ENCODE peak calls at places on chromosomes 11 and 22, in five cellular contexts. D, P, X, N and C are unnamed samples.

GRCh38 chr22:23722168-23722567 is 28.7 kb downstream of the ZNF70 start:
- DNase-seq in D (no peak), P (no peak), X (no peak), N (no peak), C (no peak)

GRCh38 chr11:2987881-2988280 is 4.2 kb downstream of the NAP1L4 start:
- DNase-seq in D (no peak), P (no peak), X (no peak), N (no peak), C (no peak)

GRCh38 chr11:13304655-13305340 is 27.2 kb downstream of the BMAL1 start:
- DNase-seq in D (no peak), P (no peak), X (no peak), N (no peak), C (no peak)

GRCh38 chr11:8794677-8795103 is 112.1 kb downstream of the RPL27A start:
- DNase-seq in D (no peak), P (no peak), X (peak), N (no peak), C (no peak)

GRCh38 chr22:41875531-41876242 is 39.2 kb downstream of the SHISA8 start:
- DNase-seq in D (no peak), P (no peak), X (no peak), N (no peak), C (no peak)

GRCh38 chr22:32218470-32218869 is 13.6 kb upstream of the RFPL2 start:
- DNase-seq in D (no peak), P (no peak), X (no peak), N (no peak), C (peak)

GRCh38 chr11:65078151-65078550 is 5.7 kb downstream of the CDCA5 start:
- DNase-seq in D (no peak), P (peak), X (peak), N (no peak), C (peak)

GRCh38 chr11:69654660-69655478 is 13.9 kb downstream of the CCND1 start:
- DNase-seq in D (no peak), P (peak), X (peak), N (no peak), C (no peak)

GRCh38 chr11:70710192-70710965 is 312.1 kb downstream of the CTTN start:
- DNase-seq in D (no peak), P (no peak), X (no peak), N (no peak), C (no peak)

GRCh38 chr22:50486561-50487289 is at the start of gene MIOX:
- DNase-seq in D (no peak), P (no peak), X (no peak), N (no peak), C (peak)

GRCh38 chr11:71120346-71120963 is 131.9 kb downstream of the SHANK2 start:
- DNase-seq in D (peak), P (peak), X (peak), N (peak), C (peak)

GRCh38 chr22:24506802-24507438 is 11.8 kb downstream of the UPB1 start:
- DNase-seq in D (no peak), P (peak), X (peak), N (no peak), C (no peak)

GRCh38 chr11:100709233-100709999 is 22.3 kb downstream of the ARHGAP42 start:
- DNase-seq in D (no peak), P (peak), X (no peak), N (no peak), C (no peak)

GRCh38 chr11:118434553-118435232 is 1.6 kb upstream of the KMT2A start:
- DNase-seq in D (peak), P (peak), X (peak), N (no peak), C (no peak)

GRCh38 chr22:46576556-46577351 is 39.3 kb upstream of the CELSR1 start:
- DNase-seq in D (peak), P (peak), X (peak), N (no peak), C (no peak)

GRCh38 chr11:22304337-22304961 is 33.7 kb upstream of the SLC17A6 start:
- DNase-seq in D (no peak), P (peak), X (no peak), N (no peak), C (peak)

GRCh38 chr11:45751430-45751829 is 53.5 kb upstream of the SLC35C1 start:
- DNase-seq in D (peak), P (no peak), X (peak), N (no peak), C (no peak)

GRCh38 chr11:95767498-95767897 is 22.1 kb downstream of the FAM76B start:
- DNase-seq in D (no peak), P (peak), X (no peak), N (no peak), C (no peak)

GRCh38 chr11:103887001-103887680 is 149.3 kb upstream of the DDI1 start:
- DNase-seq in D (no peak), P (no peak), X (no peak), N (no peak), C (no peak)
- H2AFZ ChIP-seq in D (peak), P (no peak), X (no peak), N (no peak), C (no peak)

DNA sequence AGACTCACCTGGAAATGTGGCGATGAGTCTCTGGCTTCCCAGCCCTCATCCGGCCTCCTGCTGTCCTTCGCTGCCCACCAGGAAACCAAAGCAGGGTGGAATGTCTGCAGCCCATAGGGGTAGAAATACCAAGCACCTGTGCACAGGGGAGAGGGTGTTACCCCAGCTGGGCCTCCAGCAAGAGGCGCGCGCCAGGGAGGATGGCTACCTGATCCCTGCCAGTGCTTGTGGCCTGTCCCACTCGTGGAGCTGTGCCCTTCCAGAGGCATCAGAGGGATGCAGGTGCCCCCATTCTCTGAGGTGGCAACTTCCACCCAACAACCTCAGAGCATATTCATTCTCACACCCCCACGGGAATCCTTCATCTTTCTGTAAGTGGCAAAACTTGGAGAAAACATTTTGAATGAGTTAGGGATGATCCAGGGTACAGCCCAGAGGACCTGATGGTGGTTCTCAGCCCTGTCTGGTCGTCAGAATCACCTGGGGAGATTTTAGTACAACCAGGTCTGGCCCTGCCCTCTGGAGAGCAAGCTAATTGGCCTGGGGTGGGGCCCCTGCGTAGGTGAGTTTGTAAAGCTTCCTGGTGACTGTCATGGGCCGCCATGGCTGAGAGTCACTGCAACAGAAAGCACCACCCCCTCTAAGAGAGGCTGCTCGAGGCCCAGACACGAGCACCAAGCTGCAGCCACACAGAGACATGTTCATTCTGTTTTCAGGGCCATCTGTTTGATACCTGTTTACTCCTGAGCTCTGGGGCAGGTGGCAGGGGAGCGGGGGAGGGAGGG is 9.9 kb downstream of the SUN2 start:
- DNase-seq in D (no peak), P (no peak), X (no peak), N (no peak), C (no peak)
- H2BK12ac ChIP-seq in D (no peak), P (no peak), X (no peak), N (no peak), C (no peak)

DNA sequence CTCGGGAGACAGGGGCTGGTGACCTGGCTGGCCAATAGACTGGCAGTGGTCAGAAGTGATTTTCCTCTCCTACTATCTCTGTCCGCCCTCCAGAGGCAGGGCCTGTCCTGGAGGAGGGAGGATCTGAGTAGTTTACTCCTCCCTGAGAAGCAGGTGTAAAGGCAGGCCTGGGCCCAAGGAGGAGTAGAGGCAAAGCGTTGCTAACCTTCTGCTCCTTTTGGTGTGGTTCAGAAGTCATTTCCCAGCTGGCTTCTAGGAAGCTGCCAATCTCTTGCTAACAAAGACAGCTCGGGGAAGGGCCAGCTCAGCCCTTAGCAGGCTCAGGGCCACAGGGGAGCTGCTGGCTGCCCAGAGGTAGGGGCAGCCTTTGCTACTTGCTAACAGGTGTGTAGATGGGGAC is 151.1 kb upstream of the NECTIN1 start:
- DNase-seq in D (no peak), P (no peak), X (peak), N (no peak), C (no peak)
- H2AFZ ChIP-seq in D (no peak), P (no peak), X (no peak), N (peak), C (no peak)

GRCh38 chr11:104130161-104130560 is 33.8 kb downstream of the PDGFD start:
- DNase-seq in D (no peak), P (no peak), X (no peak), N (no peak), C (no peak)
- H2BK12ac ChIP-seq in D (no peak), P (no peak), X (no peak), N (no peak), C (no peak)